ENCODE peak calls at places on chromosome 12, in six cellular contexts. One of them, this sample, is unnamed.

GRCh38 chr12:41485203-41485602 is 297.1 kb downstream of the PDZRN4 start:
- DNase-seq in activated CD8-positive, alpha-beta memory T cell treated with anti-CD3 and anti-CD28 coated beads, Interleukin-2, amount 50 U/mL, for 48 hours: no peak
- DNase-seq in HCEC 1CT: no peak
- DNase-seq in NCI-H1417: no peak
- DNase-seq in caudate nucleus: no peak
- DNase-seq in AG10803: no peak
- DNase-seq in this sample: no peak

GRCh38 chr12:14416658-14417057 is 51.2 kb downstream of the ATF7IP start:
- DNase-seq in caudate nucleus: no peak
- DNase-seq in AG10803: peak; percentile 70
- DNase-seq in activated CD8-positive, alpha-beta memory T cell treated with anti-CD3 and anti-CD28 coated beads, Interleukin-2, amount 50 U/mL, for 48 hours: no peak
- DNase-seq in NCI-H1417: peak; percentile 43
- DNase-seq in HCEC 1CT: peak; percentile 76
- DNase-seq in this sample: no peak

GRCh38 chr12:91777268-91777997 is 368.2 kb downstream of the BTG1 start:
- DNase-seq in AG10803: no peak
- DNase-seq in NCI-H1417: no peak
- DNase-seq in activated CD8-positive, alpha-beta memory T cell treated with anti-CD3 and anti-CD28 coated beads, Interleukin-2, amount 50 U/mL, for 48 hours: no peak
- DNase-seq in HCEC 1CT: no peak
- DNase-seq in caudate nucleus: no peak
- DNase-seq in this sample: no peak

GRCh38 chr12:54475542-54475941 is 2.1 kb upstream of the GTSF1 start:
- DNase-seq in NCI-H1417: no peak
- DNase-seq in activated CD8-positive, alpha-beta memory T cell treated with anti-CD3 and anti-CD28 coated beads, Interleukin-2, amount 50 U/mL, for 48 hours: no peak
- DNase-seq in AG10803: peak; percentile 68
- DNase-seq in caudate nucleus: no peak
- DNase-seq in HCEC 1CT: peak; percentile 71
- DNase-seq in this sample: no peak

GRCh38 chr12:57766464-57767311 is at the start of gene CYP27B1:
- DNase-seq in caudate nucleus: no peak
- DNase-seq in AG10803: no peak
- DNase-seq in NCI-H1417: peak; percentile 33
- DNase-seq in HCEC 1CT: no peak
- DNase-seq in activated CD8-positive, alpha-beta memory T cell treated with anti-CD3 and anti-CD28 coated beads, Interleukin-2, amount 50 U/mL, for 48 hours: peak; percentile 73
- DNase-seq in this sample: no peak

GRCh38 chr12:121711925-121712461 is 559 bp upstream of the TMEM120B start:
- DNase-seq in NCI-H1417: peak; percentile 79
- DNase-seq in HCEC 1CT: peak; percentile 20
- DNase-seq in activated CD8-positive, alpha-beta memory T cell treated with anti-CD3 and anti-CD28 coated beads, Interleukin-2, amount 50 U/mL, for 48 hours: peak; percentile 61
- DNase-seq in AG10803: peak; percentile 37
- DNase-seq in caudate nucleus: peak; percentile 55
- DNase-seq in this sample: no peak

GRCh38 chr12:6285063-6285477 is 25.4 kb upstream of the PLEKHG6 start:
- DNase-seq in caudate nucleus: peak; percentile 72
- DNase-seq in NCI-H1417: peak; percentile 88
- DNase-seq in AG10803: peak; percentile 58
- DNase-seq in HCEC 1CT: peak; percentile 70
- DNase-seq in activated CD8-positive, alpha-beta memory T cell treated with anti-CD3 and anti-CD28 coated beads, Interleukin-2, amount 50 U/mL, for 48 hours: peak; percentile 79
- DNase-seq in this sample: no peak

GRCh38 chr12:119546340-119546739 is 47.2 kb upstream of the TMEM233 start:
- DNase-seq in NCI-H1417: no peak
- DNase-seq in caudate nucleus: no peak
- DNase-seq in activated CD8-positive, alpha-beta memory T cell treated with anti-CD3 and anti-CD28 coated beads, Interleukin-2, amount 50 U/mL, for 48 hours: no peak
- DNase-seq in HCEC 1CT: no peak
- DNase-seq in AG10803: no peak
- DNase-seq in this sample: no peak

GRCh38 chr12:11771356-11771755 is 121.9 kb downstream of the ETV6 start:
- DNase-seq in caudate nucleus: no peak
- DNase-seq in AG10803: peak; percentile 26
- DNase-seq in activated CD8-positive, alpha-beta memory T cell treated with anti-CD3 and anti-CD28 coated beads, Interleukin-2, amount 50 U/mL, for 48 hours: no peak
- DNase-seq in HCEC 1CT: no peak
- DNase-seq in NCI-H1417: peak; percentile 20
- DNase-seq in this sample: no peak

GRCh38 chr12:85733441-85733840 is 102.8 kb downstream of the RASSF9 start:
- DNase-seq in HCEC 1CT: peak; percentile 38
- DNase-seq in activated CD8-positive, alpha-beta memory T cell treated with anti-CD3 and anti-CD28 coated beads, Interleukin-2, amount 50 U/mL, for 48 hours: no peak
- DNase-seq in NCI-H1417: no peak
- DNase-seq in caudate nucleus: no peak
- DNase-seq in AG10803: peak; percentile 8
- DNase-seq in this sample: no peak

GRCh38 chr12:89468017-89468416 is 56.6 kb downstream of the GALNT4 start:
- DNase-seq in HCEC 1CT: no peak
- DNase-seq in AG10803: no peak
- DNase-seq in NCI-H1417: no peak
- DNase-seq in activated CD8-positive, alpha-beta memory T cell treated with anti-CD3 and anti-CD28 coated beads, Interleukin-2, amount 50 U/mL, for 48 hours: no peak
- DNase-seq in caudate nucleus: no peak
- DNase-seq in this sample: no peak

GRCh38 chr12:15535287-15535895 is 213.1 kb downstream of the PTPRO start:
- DNase-seq in HCEC 1CT: no peak
- DNase-seq in AG10803: no peak
- DNase-seq in NCI-H1417: no peak
- DNase-seq in activated CD8-positive, alpha-beta memory T cell treated with anti-CD3 and anti-CD28 coated beads, Interleukin-2, amount 50 U/mL, for 48 hours: no peak
- DNase-seq in caudate nucleus: no peak
- DNase-seq in this sample: no peak

GRCh38 chr12:73632661-73633060 is 905.0 kb upstream of the ATXN7L3B start:
- DNase-seq in caudate nucleus: no peak
- DNase-seq in AG10803: no peak
- DNase-seq in activated CD8-positive, alpha-beta memory T cell treated with anti-CD3 and anti-CD28 coated beads, Interleukin-2, amount 50 U/mL, for 48 hours: no peak
- DNase-seq in HCEC 1CT: no peak
- DNase-seq in NCI-H1417: no peak
- DNase-seq in this sample: no peak

GRCh38 chr12:16531623-16532022 is 74.3 kb downstream of the LMO3 start:
- DNase-seq in HCEC 1CT: no peak
- DNase-seq in NCI-H1417: peak; percentile 100
- DNase-seq in activated CD8-positive, alpha-beta memory T cell treated with anti-CD3 and anti-CD28 coated beads, Interleukin-2, amount 50 U/mL, for 48 hours: no peak
- DNase-seq in AG10803: no peak
- DNase-seq in caudate nucleus: no peak
- DNase-seq in this sample: no peak

GRCh38 chr12:39064712-39065111 is 159.3 kb upstream of the CPNE8 start:
- DNase-seq in NCI-H1417: no peak
- DNase-seq in activated CD8-positive, alpha-beta memory T cell treated with anti-CD3 and anti-CD28 coated beads, Interleukin-2, amount 50 U/mL, for 48 hours: no peak
- DNase-seq in caudate nucleus: no peak
- DNase-seq in AG10803: no peak
- DNase-seq in HCEC 1CT: no peak
- DNase-seq in this sample: no peak

GRCh38 chr12:42756841-42757661 is 167.5 kb upstream of the PRICKLE1 start:
- DNase-seq in HCEC 1CT: peak; percentile 84
- DNase-seq in NCI-H1417: peak; percentile 72
- DNase-seq in AG10803: peak; percentile 86
- DNase-seq in activated CD8-positive, alpha-beta memory T cell treated with anti-CD3 and anti-CD28 coated beads, Interleukin-2, amount 50 U/mL, for 48 hours: no peak
- DNase-seq in caudate nucleus: no peak
- DNase-seq in this sample: no peak

This sample was measured in vagina.